ENCODE peak calls at places on chromosome 3, in nine cellular contexts. R, L, K, H, I, D, S, J and P are unnamed samples.

GRCh38 chr3:134708025-134708597 is 57.3 kb upstream of the KY start:
- DNase-seq in R (peak), L (no peak), K (no peak), H (no peak), I (no peak), D (no peak), S (no peak), J (no peak), P (peak)

GRCh38 chr3:74314696-74315095 is 299.8 kb downstream of the CNTN3 start:
- DNase-seq in R (no peak), L (no peak), K (no peak), H (no peak), I (no peak), D (no peak), S (no peak), J (no peak), P (no peak)

GRCh38 chr3:180979949-180980348 is 9.6 kb downstream of the DNAJC19 start:
- DNase-seq in R (no peak), L (no peak), K (no peak), H (no peak), I (no peak), D (no peak), S (no peak), J (no peak), P (no peak)

GRCh38 chr3:142272200-142272891 is 47.0 kb upstream of the GK5 start:
- DNase-seq in R (no peak), L (no peak), K (no peak), H (no peak), I (peak), D (peak), S (no peak), J (no peak), P (no peak)

GRCh38 chr3:139124197-139124596 is 79.5 kb upstream of the PRR23C start:
- DNase-seq in R (no peak), L (no peak), K (no peak), H (no peak), I (no peak), D (no peak), S (no peak), J (no peak), P (no peak)

GRCh38 chr3:170563712-170564423 is 22.0 kb downstream of the SLC7A14 start:
- DNase-seq in R (peak), L (no peak), K (no peak), H (no peak), I (no peak), D (no peak), S (no peak), J (no peak), P (peak)

GRCh38 chr3:15339786-15340215 is 7.4 kb upstream of the SH3BP5 start:
- DNase-seq in R (peak), L (no peak), K (no peak), H (no peak), I (no peak), D (peak), S (no peak), J (no peak), P (peak)

GRCh38 chr3:45035441-45036301 is 9.6 kb downstream of the CLEC3B start:
- DNase-seq in R (peak), L (no peak), K (no peak), H (peak), I (peak), D (no peak), S (peak), J (no peak), P (no peak)

GRCh38 chr3:170257145-170257544 is 34.9 kb downstream of the PRKCI start:
- DNase-seq in R (no peak), L (no peak), K (no peak), H (no peak), I (no peak), D (no peak), S (no peak), J (no peak), P (no peak)

GRCh38 chr3:121748638-121749275 is 784 bp downstream of the GOLGB1 start:
- DNase-seq in R (peak), L (no peak), K (peak), H (no peak), I (peak), D (no peak), S (no peak), J (peak), P (peak)

GRCh38 chr3:12948891-12949711 is 107.7 kb upstream of the RPL32 start:
- DNase-seq in R (no peak), L (no peak), K (no peak), H (no peak), I (no peak), D (no peak), S (no peak), J (no peak), P (peak)

GRCh38 chr3:27031476-27031875 is 337.7 kb downstream of the NEK10 start:
- DNase-seq in R (no peak), L (no peak), K (no peak), H (no peak), I (no peak), D (no peak), S (no peak), J (no peak), P (no peak)

GRCh38 chr3:148036331-148036881 is 627.2 kb downstream of the ZIC1 start:
- DNase-seq in R (no peak), L (no peak), K (no peak), H (no peak), I (no peak), D (no peak), S (no peak), J (no peak), P (peak)

GRCh38 chr3:29642393-29643033 is 361.6 kb downstream of the RBMS3 start:
- DNase-seq in R (no peak), L (no peak), K (no peak), H (no peak), I (no peak), D (peak), S (no peak), J (peak), P (peak)

GRCh38 chr3:61778095-61778494 is 216.7 kb downstream of the PTPRG start:
- DNase-seq in R (no peak), L (no peak), K (no peak), H (no peak), I (no peak), D (no peak), S (no peak), J (no peak), P (no peak)

GRCh38 chr3:33773627-33774026 is 24.8 kb upstream of the PDCD6IP start:
- DNase-seq in R (no peak), L (no peak), K (no peak), H (no peak), I (no peak), D (no peak), S (no peak), J (no peak), P (no peak)

GRCh38 chr3:31953636-31954035 is 27.4 kb downstream of the OSBPL10 start:
- DNase-seq in R (no peak), L (no peak), K (no peak), H (no peak), I (no peak), D (no peak), S (no peak), J (no peak), P (no peak)